ENCODE peak calls at places on chromosome 22, in four cellular contexts. One of them, this sample, is unnamed.

GRCh38 chr22:29751669-29752068 is 15.1 kb downstream of the ZMAT5 start:
- DNase-seq in prostate gland: no peak
- DNase-seq in nephron progenitor cell: no peak
- DNase-seq in lower lobe of right lung: no peak
- DNase-seq in this sample: no peak

GRCh38 chr22:31244044-31244942 is 32.2 kb downstream of the LIMK2 start:
- DNase-seq in prostate gland: no peak
- DNase-seq in nephron progenitor cell: peak
- DNase-seq in lower lobe of right lung: no peak
- DNase-seq in this sample: no peak

GRCh38 chr22:39522567-39523300 is 2.4 kb downstream of the ATF4 start:
- DNase-seq in prostate gland: peak
- DNase-seq in nephron progenitor cell: no peak
- DNase-seq in lower lobe of right lung: peak
- DNase-seq in this sample: no peak

GRCh38 chr22:26616650-26617049 is 1.2 kb downstream of the CRYBB1 start:
- DNase-seq in prostate gland: no peak
- DNase-seq in nephron progenitor cell: no peak
- DNase-seq in lower lobe of right lung: no peak
- DNase-seq in this sample: no peak

GRCh38 chr22:23396362-23397007 is 183.6 kb downstream of the IGLL1 start:
- DNase-seq in prostate gland: no peak
- DNase-seq in nephron progenitor cell: no peak
- DNase-seq in lower lobe of right lung: peak
- DNase-seq in this sample: no peak

GRCh38 chr22:25354456-25354855 is 135.0 kb downstream of the CRYBB2 start:
- DNase-seq in prostate gland: no peak
- DNase-seq in nephron progenitor cell: no peak
- DNase-seq in lower lobe of right lung: no peak
- DNase-seq in this sample: no peak

GRCh38 chr22:19892249-19892879 is 37.7 kb upstream of the GNB1L start:
- DNase-seq in prostate gland: no peak
- DNase-seq in nephron progenitor cell: peak
- DNase-seq in lower lobe of right lung: no peak
- DNase-seq in this sample: no peak

GRCh38 chr22:30909306-30909705 is 59.3 kb downstream of the MORC2 start:
- DNase-seq in prostate gland: no peak
- DNase-seq in nephron progenitor cell: no peak
- DNase-seq in lower lobe of right lung: no peak
- DNase-seq in this sample: no peak

GRCh38 chr22:17884084-17884483 is 109.8 kb upstream of the BID start:
- DNase-seq in prostate gland: peak
- DNase-seq in nephron progenitor cell: no peak
- DNase-seq in lower lobe of right lung: no peak
- DNase-seq in this sample: no peak

GRCh38 chr22:17369553-17370035 is 334 bp downstream of the CECR2 start:
- DNase-seq in prostate gland: no peak
- DNase-seq in nephron progenitor cell: peak
- DNase-seq in lower lobe of right lung: peak
- DNase-seq in this sample: no peak

GRCh38 chr22:19910180-19910744 is 31.3 kb upstream of the COMT start:
- DNase-seq in prostate gland: no peak
- DNase-seq in nephron progenitor cell: no peak
- DNase-seq in lower lobe of right lung: no peak
- DNase-seq in this sample: no peak

GRCh38 chr22:27197618-27198017 is 540.2 kb downstream of the MIAT start:
- DNase-seq in prostate gland: no peak
- DNase-seq in nephron progenitor cell: no peak
- DNase-seq in lower lobe of right lung: no peak
- DNase-seq in this sample: no peak

GRCh38 chr22:41488596-41489385 is 19.9 kb downstream of the ACO2 start:
- DNase-seq in prostate gland: no peak
- DNase-seq in nephron progenitor cell: no peak
- DNase-seq in lower lobe of right lung: no peak
- DNase-seq in this sample: no peak

GRCh38 chr22:33357894-33358440 is 299.8 kb upstream of the SYN3 start:
- DNase-seq in prostate gland: peak
- DNase-seq in nephron progenitor cell: no peak
- DNase-seq in lower lobe of right lung: no peak
- DNase-seq in this sample: peak

GRCh38 chr22:20741634-20742581 is 32.0 kb upstream of the SERPIND1 start:
- DNase-seq in prostate gland: no peak
- DNase-seq in nephron progenitor cell: peak
- DNase-seq in lower lobe of right lung: no peak
- DNase-seq in this sample: peak

GRCh38 chr22:23632178-23632577 is at the start of gene DRICH1:
- DNase-seq in prostate gland: no peak
- DNase-seq in nephron progenitor cell: no peak
- DNase-seq in lower lobe of right lung: no peak
- DNase-seq in this sample: no peak

GRCh38 chr22:41787331-41787730 is 13.1 kb upstream of the CCDC134 start:
- DNase-seq in prostate gland: no peak
- DNase-seq in nephron progenitor cell: no peak
- DNase-seq in lower lobe of right lung: no peak
- DNase-seq in this sample: no peak

GRCh38 chr22:32823024-32823730 is 21.7 kb downstream of the TIMP3 start:
- DNase-seq in prostate gland: no peak
- DNase-seq in nephron progenitor cell: peak
- DNase-seq in lower lobe of right lung: no peak
- DNase-seq in this sample: no peak

GRCh38 chr22:19503869-19504268 is 20.3 kb downstream of the CLDN5 start:
- DNase-seq in prostate gland: no peak
- DNase-seq in nephron progenitor cell: no peak
- DNase-seq in lower lobe of right lung: no peak
- DNase-seq in this sample: no peak

GRCh38 chr22:26618487-26618886 is 660 bp upstream of the CRYBB1 start:
- DNase-seq in prostate gland: no peak
- DNase-seq in nephron progenitor cell: no peak
- DNase-seq in lower lobe of right lung: no peak
- DNase-seq in this sample: no peak

GRCh38 chr22:27919943-27920755 is 1.1 kb upstream of the PITPNB start:
- DNase-seq in prostate gland: no peak
- DNase-seq in nephron progenitor cell: peak
- DNase-seq in lower lobe of right lung: no peak
- DNase-seq in this sample: no peak

GRCh38 chr22:46574993-46575914 is 37.8 kb upstream of the CELSR1 start:
- DNase-seq in prostate gland: no peak
- DNase-seq in nephron progenitor cell: no peak
- DNase-seq in lower lobe of right lung: peak
- DNase-seq in this sample: no peak

GRCh38 chr22:30021338-30021737 is 58.9 kb upstream of the HORMAD2 start:
- DNase-seq in prostate gland: no peak
- DNase-seq in nephron progenitor cell: no peak
- DNase-seq in lower lobe of right lung: no peak
- DNase-seq in this sample: no peak

GRCh38 chr22:46968848-46969247 is 206.4 kb downstream of the TBC1D22A start:
- DNase-seq in prostate gland: no peak
- DNase-seq in nephron progenitor cell: no peak
- DNase-seq in lower lobe of right lung: no peak
- DNase-seq in this sample: no peak

GRCh38 chr22:32583921-32584335 is 109.3 kb downstream of the FBXO7 start:
- DNase-seq in prostate gland: no peak
- DNase-seq in nephron progenitor cell: no peak
- DNase-seq in lower lobe of right lung: no peak
- DNase-seq in this sample: no peak

GRCh38 chr22:18060646-18061620 is 16.9 kb upstream of the PEX26 start:
- DNase-seq in prostate gland: no peak
- DNase-seq in nephron progenitor cell: peak
- DNase-seq in lower lobe of right lung: no peak
- DNase-seq in this sample: no peak

GRCh38 chr22:40525250-40525884 is 111.2 kb downstream of the MRTFA start:
- DNase-seq in prostate gland: no peak
- DNase-seq in nephron progenitor cell: peak
- DNase-seq in lower lobe of right lung: peak
- DNase-seq in this sample: no peak

GRCh38 chr22:37229805-37230672 is 14.0 kb downstream of the RAC2 start:
- DNase-seq in prostate gland: no peak
- DNase-seq in nephron progenitor cell: no peak
- DNase-seq in lower lobe of right lung: peak
- DNase-seq in this sample: no peak

GRCh38 chr22:36379593-36380361 is 8.0 kb downstream of the MYH9 start:
- DNase-seq in prostate gland: no peak
- DNase-seq in nephron progenitor cell: no peak
- DNase-seq in lower lobe of right lung: no peak
- DNase-seq in this sample: no peak

GRCh38 chr22:20197407-20198030 is 46.7 kb upstream of the CCDC188 start:
- DNase-seq in prostate gland: no peak
- DNase-seq in nephron progenitor cell: no peak
- DNase-seq in lower lobe of right lung: no peak
- DNase-seq in this sample: no peak

GRCh38 chr22:22710719-22711531 is 66.5 kb downstream of the GGTLC2 start:
- DNase-seq in prostate gland: peak
- DNase-seq in nephron progenitor cell: peak
- DNase-seq in lower lobe of right lung: peak
- DNase-seq in this sample: no peak

GRCh38 chr22:21866821-21867527 is 471 bp downstream of the MAPK1 start:
- DNase-seq in prostate gland: no peak
- DNase-seq in nephron progenitor cell: no peak
- DNase-seq in lower lobe of right lung: peak
- DNase-seq in this sample: no peak

DNA sequence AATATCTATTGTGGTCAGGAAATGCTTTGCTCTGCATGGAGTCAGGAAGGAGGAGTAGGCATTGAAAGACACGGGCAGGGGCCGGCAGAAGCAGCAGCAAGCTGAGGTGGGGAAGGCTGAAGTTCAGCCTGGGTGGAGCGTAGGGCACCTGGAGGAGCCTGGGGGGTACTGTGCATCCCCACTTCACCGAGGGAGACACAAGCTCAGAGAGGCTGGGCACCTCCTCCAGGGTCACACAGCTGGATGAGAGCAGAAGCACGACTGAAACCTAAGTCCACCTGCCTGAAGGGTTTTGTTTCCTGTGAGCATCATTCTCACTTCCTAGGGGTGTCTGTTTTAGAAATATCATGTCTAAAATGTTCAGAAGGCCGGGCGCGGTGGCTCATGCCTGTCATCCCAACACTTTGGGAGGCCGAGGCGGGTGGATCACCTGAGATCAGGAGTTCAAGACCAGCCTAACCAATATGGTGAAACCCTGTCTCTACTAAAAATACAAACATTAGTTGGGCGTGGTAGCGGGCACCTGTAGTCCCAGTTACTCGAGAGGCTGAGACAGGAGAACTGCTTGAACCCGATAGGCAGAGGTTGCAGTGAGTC is 138.3 kb downstream of the MPPED1 start:
- DNase-seq in prostate gland: no peak
- DNase-seq in nephron progenitor cell: no peak
- DNase-seq in lower lobe of right lung: no peak
- DNase-seq in this sample: no peak
- TF ChIP-seq CTCF in prostate gland: no peak
- TF ChIP-seq CTCF in nephron progenitor cell: no peak
- TF ChIP-seq CTCF in lower lobe of right lung: no peak
- TF ChIP-seq CTCF in this sample: no peak

GRCh38 chr22:35257321-35258143 is at the start of gene HMGXB4:
- DNase-seq in prostate gland: peak
- DNase-seq in nephron progenitor cell: peak
- DNase-seq in lower lobe of right lung: peak
- DNase-seq in this sample: peak
- TF ChIP-seq CTCF in prostate gland: peak
- TF ChIP-seq CTCF in nephron progenitor cell: no peak
- TF ChIP-seq CTCF in lower lobe of right lung: no peak
- TF ChIP-seq CTCF in this sample: no peak

GRCh38 chr22:50221410-50222300 is 20.8 kb downstream of the SELENOO start:
- DNase-seq in prostate gland: no peak
- DNase-seq in nephron progenitor cell: no peak
- DNase-seq in lower lobe of right lung: peak
- DNase-seq in this sample: no peak
- TF ChIP-seq CTCF in prostate gland: no peak
- TF ChIP-seq CTCF in nephron progenitor cell: no peak
- TF ChIP-seq CTCF in lower lobe of right lung: no peak
- TF ChIP-seq CTCF in this sample: no peak

GRCh38 chr22:45335021-45335818 is 25.5 kb downstream of the FAM118A start:
- DNase-seq in prostate gland: peak
- DNase-seq in nephron progenitor cell: peak
- DNase-seq in lower lobe of right lung: no peak
- DNase-seq in this sample: no peak
- TF ChIP-seq CTCF in prostate gland: peak
- TF ChIP-seq CTCF in nephron progenitor cell: peak
- TF ChIP-seq CTCF in lower lobe of right lung: no peak
- TF ChIP-seq CTCF in this sample: no peak

This sample was measured in D721Med.